ENCODE peak calls at places on chromosomes 11 and 22, in eight cellular contexts. H is GM13976, E is cardiac fibroblast, P is WTC11, W is A549, J is fibroblast of pulmonary artery, X is kidney, G is AG10803. O is an unnamed sample.
A peak's percentile ranks its signal among the peaks of the same experiment; 100 is the strongest.

GRCh38 chr11:77093987-77094840 is 8.4 kb upstream of the OMP start:
- DNase-seq in E (peak; percentile 12), J (no peak), X (peak; percentile 28), W (no peak), H (no peak), G (no peak), P (no peak), O (no peak)

GRCh38 chr11:113148652-113149051 is 165.7 kb upstream of the TTC12 start:
- DNase-seq in W (no peak), J (no peak), E (no peak), G (no peak), H (no peak), P (no peak), X (no peak), O (no peak)

GRCh38 chr22:35227248-35227647 is 30.0 kb upstream of the HMGXB4 start:
- DNase-seq in P (no peak), G (no peak), H (no peak), W (no peak), X (no peak), E (no peak), J (no peak), O (no peak)

GRCh38 chr22:44648821-44649566 is 53.0 kb upstream of the PRR5 start:
- DNase-seq in J (peak; percentile 72), H (no peak), G (peak; percentile 99), X (peak; percentile 48), E (peak; percentile 80), W (no peak), P (no peak), O (peak; percentile 95)

GRCh38 chr11:65442952-65443351 is 20.4 kb downstream of the NEAT1 start:
- DNase-seq in H (no peak), J (peak; percentile 41), P (no peak), W (no peak), E (peak; percentile 57), X (peak; percentile 22), G (peak; percentile 29), O (peak; percentile 62)

GRCh38 chr11:134725939-134726639 is 314.0 kb upstream of the B3GAT1 start:
- DNase-seq in P (peak; percentile 50), G (no peak), W (peak; percentile 4), E (no peak), X (no peak), J (no peak), H (no peak), O (no peak)

GRCh38 chr11:15672822-15673221 is 558.1 kb downstream of the INSC start:
- DNase-seq in H (no peak), E (peak; percentile 26), J (no peak), X (no peak), G (no peak), P (no peak), W (no peak), O (peak; percentile 41)

GRCh38 chr11:64629796-64630562 is 39.0 kb downstream of the SLC22A12 start:
- DNase-seq in J (no peak), P (peak; percentile 99), X (no peak), W (no peak), G (no peak), H (no peak), E (no peak), O (no peak)

GRCh38 chr11:32911413-32911812 is 18.8 kb downstream of the QSER1 start:
- DNase-seq in W (no peak), G (no peak), J (no peak), X (no peak), H (no peak), E (no peak), P (no peak), O (no peak)

GRCh38 chr11:112343368-112344039 is 82.8 kb upstream of the PLET1 start:
- DNase-seq in W (no peak), P (no peak), E (peak; percentile 41), X (no peak), H (no peak), J (peak; percentile 35), G (no peak), O (peak; percentile 91)

GRCh38 chr11:134477486-134477885 is 65.4 kb upstream of the B3GAT1 start:
- DNase-seq in G (no peak), H (no peak), W (no peak), E (no peak), J (no peak), P (no peak), X (no peak), O (no peak)

GRCh38 chr11:70059971-70060370 is 18.1 kb upstream of the ANO1 start:
- DNase-seq in E (no peak), X (no peak), G (no peak), W (no peak), J (no peak), H (no peak), P (no peak), O (no peak)

GRCh38 chr11:1518301-1518700 is 31.7 kb upstream of the MOB2 start:
- DNase-seq in H (no peak), W (no peak), P (no peak), E (no peak), X (peak; percentile 43), J (no peak), G (no peak), O (no peak)

GRCh38 chr11:1514349-1515061 is 27.9 kb upstream of the MOB2 start:
- DNase-seq in G (no peak), W (no peak), E (no peak), P (no peak), X (peak; percentile 75), H (no peak), J (no peak), O (no peak)

GRCh38 chr11:1517117-1518005 is 30.8 kb upstream of the MOB2 start:
- DNase-seq in H (no peak), E (no peak), G (no peak), W (no peak), J (no peak), X (peak; percentile 49), P (no peak), O (no peak)

GRCh38 chr11:1515082-1516060 is 28.8 kb upstream of the MOB2 start:
- DNase-seq in H (peak; percentile 92), W (peak; percentile 93), J (peak; percentile 66), P (peak; percentile 92), X (peak; percentile 91), G (peak; percentile 43), E (peak; percentile 69), O (peak; percentile 54)

GRCh38 chr11:1516273-1517067 is 29.9 kb upstream of the MOB2 start:
- DNase-seq in H (no peak), W (no peak), X (peak; percentile 47), P (no peak), E (no peak), J (no peak), G (peak; percentile 50), O (no peak)
- TF ChIP-seq CTCF in H (no peak), W (no peak), X (no peak), P (no peak), E (peak; percentile 1), J (no peak), G (no peak), O (no peak)

DNA sequence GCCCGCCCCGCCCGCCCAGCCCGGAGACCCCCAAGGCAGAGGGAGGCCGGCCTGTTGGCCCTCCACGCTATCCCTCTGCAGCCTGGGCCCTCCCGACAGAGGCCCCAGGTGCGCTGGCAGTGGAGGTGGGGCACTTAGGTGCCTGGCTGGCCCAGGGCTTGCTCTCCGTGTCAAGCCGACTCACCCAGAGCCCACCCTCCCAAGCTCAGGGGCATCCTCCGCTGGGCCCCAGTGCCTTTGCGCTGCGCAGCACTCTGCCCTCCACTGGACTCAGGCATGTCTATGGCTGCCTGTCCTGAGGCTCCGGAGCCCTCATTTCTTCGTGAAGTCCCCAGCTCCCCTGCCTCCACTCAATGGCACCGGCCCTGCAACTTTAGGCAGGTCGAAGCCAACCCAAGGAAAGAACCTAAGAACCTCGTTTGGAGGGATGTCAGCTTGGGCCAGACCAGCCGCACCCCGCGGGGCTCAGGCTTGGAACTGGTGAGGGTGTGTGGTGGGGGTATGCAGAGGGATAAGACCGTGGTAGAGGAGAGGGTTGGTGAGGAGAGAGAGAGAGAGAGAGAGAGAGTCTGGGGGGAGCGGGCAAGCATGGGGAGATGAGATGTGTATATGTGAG is 6.1 kb downstream of the SMIM45 start:
- DNase-seq in X (no peak), P (no peak), G (no peak), H (no peak), E (no peak), W (no peak), J (no peak), O (no peak)
- TF ChIP-seq CTCF in X (no peak), P (no peak), G (no peak), H (no peak), E (no peak), W (no peak), J (no peak), O (no peak)

GRCh38 chr11:36056160-36056751 is 112.4 kb downstream of the LDLRAD3 start:
- DNase-seq in J (peak; percentile 80), X (no peak), H (peak; percentile 38), P (peak; percentile 71), E (peak; percentile 75), W (peak; percentile 25), G (peak; percentile 25), O (peak; percentile 47)
- TF ChIP-seq CTCF in J (peak; percentile 70), X (peak; percentile 31), H (peak; percentile 16), P (peak; percentile 81), E (peak; percentile 65), W (peak; percentile 41), G (peak; percentile 48), O (peak; percentile 77)

GRCh38 chr22:19798320-19798665 is 37.7 kb downstream of the TBX1 start:
- DNase-seq in W (no peak), P (no peak), H (no peak), X (peak; percentile 46), E (no peak), G (no peak), J (no peak), O (no peak)

GRCh38 chr22:19798825-19799224 is 38.2 kb downstream of the TBX1 start:
- DNase-seq in X (peak; percentile 63), P (no peak), H (no peak), J (no peak), E (no peak), W (no peak), G (no peak), O (no peak)

GRCh38 chr22:19800761-19801244 is 40.2 kb downstream of the TBX1 start:
- DNase-seq in H (no peak), E (peak; percentile 22), P (peak; percentile 58), G (peak; percentile 51), X (peak; percentile 69), W (no peak), J (peak; percentile 32), O (peak; percentile 39)

GRCh38 chr22:19800306-19800705 is 39.7 kb downstream of the TBX1 start:
- DNase-seq in E (no peak), J (no peak), W (no peak), P (no peak), X (peak; percentile 59), G (no peak), H (no peak), O (no peak)

DNA sequence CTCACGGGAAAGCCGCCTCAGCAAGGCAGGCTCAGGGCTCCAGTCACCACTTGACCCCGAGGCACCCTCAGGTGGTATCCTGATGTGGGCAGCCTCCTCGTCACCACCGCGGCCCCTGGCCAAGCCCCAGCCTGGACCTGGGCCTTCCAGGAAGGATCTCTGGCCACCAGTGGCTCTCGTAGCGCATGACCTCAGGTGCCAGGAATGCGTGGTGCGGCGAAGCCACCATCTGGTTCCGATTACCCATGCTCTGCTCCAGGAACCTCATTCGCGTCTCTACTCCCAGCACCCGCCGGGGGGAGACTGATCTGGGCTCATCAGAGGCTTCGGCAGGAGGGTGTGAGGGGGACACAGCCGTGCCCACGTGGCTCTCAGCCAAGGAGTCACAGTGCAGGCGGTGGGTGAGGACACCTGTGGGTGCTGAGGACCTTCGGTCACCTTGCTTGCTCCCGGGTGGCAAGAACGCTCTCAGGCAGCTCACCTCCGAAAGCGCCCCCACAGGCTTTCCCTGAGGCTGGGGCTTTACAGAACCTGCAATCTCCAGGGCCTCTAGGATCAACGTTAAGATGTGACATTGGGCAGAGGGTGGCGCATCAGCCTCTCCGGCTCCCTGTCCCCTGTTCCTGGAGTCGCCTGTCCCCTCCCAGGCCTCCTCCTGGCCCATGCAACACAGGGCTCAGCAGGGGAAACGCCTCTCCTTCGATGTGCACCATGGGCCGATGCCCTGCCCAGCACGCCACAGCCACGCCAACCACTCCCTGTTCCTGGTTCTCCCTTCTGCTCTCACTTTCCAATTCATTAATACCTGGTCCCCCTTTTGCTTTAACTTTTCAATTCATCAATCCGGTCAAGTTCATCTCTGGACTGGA is 39.0 kb downstream of the TBX1 start:
- DNase-seq in P (no peak), W (no peak), G (peak; percentile 98), E (peak; percentile 84), H (no peak), X (peak; percentile 61), J (peak; percentile 72), O (peak; percentile 89)
- TF ChIP-seq CTCF in P (no peak), W (no peak), G (peak; percentile 41), E (no peak), H (no peak), X (no peak), J (no peak), O (peak; percentile 21)

O was measured in fibroblast of villous mesenchyme.